ENCODE peak calls at places on chromosome 6, in seven cellular contexts. C is cardiac muscle cell, F is aorta, O is psoas muscle, S is RWPE1, J is left ventricle myocardium inferior, I is transverse colon. H is an unnamed sample.

GRCh38 chr6:16391451-16391912 is 153.1 kb downstream of the GMPR start:
- DNase-seq in C (no peak), F (no peak), O (no peak), S (no peak), J (no peak), I (no peak), H (no peak)

GRCh38 chr6:12033770-12034169 is 21.7 kb downstream of the HIVEP1 start:
- DNase-seq in C (no peak), F (no peak), O (no peak), S (peak; percentile 62), J (no peak), I (no peak), H (no peak)

GRCh38 chr6:160170018-160170680 is 48.5 kb downstream of the SLC22A1 start:
- DNase-seq in C (no peak), F (no peak), O (no peak), S (no peak), J (no peak), I (no peak), H (no peak)

GRCh38 chr6:7496266-7496875 is 45.1 kb upstream of the DSP start:
- DNase-seq in C (peak; percentile 47), F (no peak), O (no peak), S (no peak), J (peak; percentile 23), I (no peak), H (no peak)

GRCh38 chr6:148874698-148875293 is 128.0 kb downstream of the UST start:
- DNase-seq in C (peak; percentile 90), F (no peak), O (no peak), S (peak; percentile 47), J (peak; percentile 25), I (no peak), H (no peak)

GRCh38 chr6:36414481-36414880 is 27.0 kb upstream of the ETV7 start:
- DNase-seq in C (no peak), F (no peak), O (no peak), S (no peak), J (no peak), I (no peak), H (no peak)

GRCh38 chr6:5998741-5999687 is 7.7 kb downstream of the NRN1 start:
- DNase-seq in C (peak; percentile 32), F (no peak), O (no peak), S (no peak), J (peak; percentile 56), I (no peak), H (no peak)

GRCh38 chr6:123402052-123402451 is 234.7 kb downstream of the TRDN start:
- DNase-seq in C (no peak), F (no peak), O (no peak), S (no peak), J (no peak), I (no peak), H (no peak)

GRCh38 chr6:17389274-17389847 is 4.0 kb upstream of the CAP2 start:
- DNase-seq in C (no peak), F (no peak), O (no peak), S (peak; percentile 65), J (no peak), I (no peak), H (no peak)

GRCh38 chr6:13462380-13463326 is 24.7 kb downstream of the GFOD1 start:
- DNase-seq in C (no peak), F (no peak), O (no peak), S (no peak), J (no peak), I (no peak), H (no peak)

GRCh38 chr6:75880305-75880704 is 131.3 kb downstream of the MYO6 start:
- DNase-seq in C (no peak), F (no peak), O (no peak), S (no peak), J (no peak), I (no peak), H (no peak)

GRCh38 chr6:85464260-85464644 is 14.4 kb downstream of the NT5E start:
- DNase-seq in C (no peak), F (peak; percentile 79), O (peak; percentile 22), S (peak; percentile 85), J (no peak), I (no peak), H (no peak)

GRCh38 chr6:156109713-156110112 is 654.1 kb upstream of the NOX3 start:
- DNase-seq in C (no peak), F (no peak), O (no peak), S (no peak), J (no peak), I (no peak), H (no peak)

GRCh38 chr6:131565041-131565440 is 8.0 kb upstream of the ARG1 start:
- DNase-seq in C (no peak), F (no peak), O (no peak), S (no peak), J (no peak), I (no peak), H (no peak)

GRCh38 chr6:17503051-17503450 is 97.1 kb upstream of the FAM8A1 start:
- DNase-seq in C (no peak), F (no peak), O (no peak), S (no peak), J (no peak), I (no peak), H (no peak)

GRCh38 chr6:154925130-154925529 is 70.0 kb upstream of the TIAM2 start:
- DNase-seq in C (no peak), F (no peak), O (no peak), S (no peak), J (no peak), I (no peak), H (no peak)

GRCh38 chr6:106702451-106703110 is 73.2 kb downstream of the QRSL1 start:
- DNase-seq in C (no peak), F (no peak), O (no peak), S (no peak), J (no peak), I (peak; percentile 20), H (no peak)

GRCh38 chr6:144535630-144536029 is 250.5 kb downstream of the UTRN start:
- DNase-seq in C (no peak), F (no peak), O (no peak), S (no peak), J (no peak), I (no peak), H (no peak)

GRCh38 chr6:139944131-139944530 is 569.7 kb upstream of the CITED2 start:
- DNase-seq in C (no peak), F (no peak), O (no peak), S (no peak), J (no peak), I (no peak), H (no peak)

GRCh38 chr6:82744286-82745015 is 321.2 kb downstream of the UBE3D start:
- DNase-seq in C (no peak), F (no peak), O (no peak), S (no peak), J (no peak), I (no peak), H (no peak)

GRCh38 chr6:6998194-6998569 is 109.6 kb upstream of the RREB1 start:
- DNase-seq in C (no peak), F (no peak), O (peak; percentile 37), S (no peak), J (no peak), I (no peak), H (no peak)

GRCh38 chr6:133978896-133979240 is 25.8 kb downstream of the TBPL1 start:
- DNase-seq in C (no peak), F (no peak), O (no peak), S (no peak), J (no peak), I (no peak), H (no peak)

GRCh38 chr6:166046232-166046631 is 121.4 kb downstream of the TBXT start:
- DNase-seq in C (no peak), F (no peak), O (no peak), S (peak; percentile 56), J (no peak), I (no peak), H (no peak)

GRCh38 chr6:52788478-52788877 is 15.1 kb downstream of the GSTA1 start:
- DNase-seq in C (no peak), F (no peak), O (no peak), S (no peak), J (no peak), I (no peak), H (no peak)
- H3K27ac ChIP-seq in C (no peak overlapping the region), F (no peak overlapping the region), O (no peak overlapping the region), S (no peak overlapping the region), J (no peak overlapping the region), I (no peak overlapping the region), H (no peak overlapping the region)

GRCh38 chr6:159117031-159117430 is 52.2 kb upstream of the FNDC1 start:
- DNase-seq in C (no peak), F (no peak), O (peak; percentile 36), S (no peak), J (no peak), I (no peak), H (no peak)
- H3K27ac ChIP-seq in C (no peak overlapping the region), F (no peak overlapping the region), O (peak overlapping the region; percentile 75), S (no peak overlapping the region), J (peak overlapping the region; percentile 17), I (peak overlapping the region; percentile 42), H (no peak overlapping the region)

DNA sequence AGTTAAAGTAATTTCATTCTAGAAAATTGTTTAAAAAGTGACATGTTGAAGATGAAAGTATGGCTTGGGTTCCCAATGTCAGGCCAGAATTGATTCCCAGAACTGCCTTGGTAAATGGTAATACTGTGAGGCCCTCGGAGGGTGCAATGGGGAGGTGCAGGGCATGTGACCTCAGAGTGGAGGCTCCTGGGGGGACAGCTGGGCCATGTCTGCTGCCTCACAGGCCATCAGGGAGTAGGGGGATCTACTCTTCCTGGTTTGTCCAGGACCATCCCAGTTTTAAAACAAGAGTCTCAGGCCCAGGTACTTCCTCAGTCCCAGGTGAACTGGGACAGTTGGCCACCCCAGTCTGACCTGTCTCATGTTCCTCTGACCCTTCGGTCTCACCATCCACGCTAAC is 55.3 kb upstream of the SNX9 start:
- DNase-seq in C (no peak), F (no peak), O (no peak), S (no peak), J (no peak), I (no peak), H (no peak)
- H3K27ac ChIP-seq in C (no peak overlapping the region), F (no peak overlapping the region), O (no peak overlapping the region), S (no peak overlapping the region), J (peak overlapping the region; percentile 44), I (peak overlapping the region; percentile 48), H (peak overlapping the region; percentile 61)

GRCh38 chr6:157537518-157537917 is 156.5 kb downstream of the ZDHHC14 start:
- DNase-seq in C (no peak), F (no peak), O (no peak), S (no peak), J (no peak), I (no peak), H (no peak)

GRCh38 chr6:157539900-157540752 is 159.1 kb downstream of the ZDHHC14 start:
- DNase-seq in C (no peak), F (no peak), O (no peak), S (no peak), J (no peak), I (peak; percentile 55), H (no peak)

GRCh38 chr6:157538163-157538562 is 157.2 kb downstream of the ZDHHC14 start:
- DNase-seq in C (no peak), F (no peak), O (no peak), S (no peak), J (no peak), I (no peak), H (no peak)

GRCh38 chr6:157539421-157539822 is 158.4 kb downstream of the ZDHHC14 start:
- DNase-seq in C (no peak), F (no peak), O (no peak), S (no peak), J (no peak), I (no peak), H (no peak)

DNA sequence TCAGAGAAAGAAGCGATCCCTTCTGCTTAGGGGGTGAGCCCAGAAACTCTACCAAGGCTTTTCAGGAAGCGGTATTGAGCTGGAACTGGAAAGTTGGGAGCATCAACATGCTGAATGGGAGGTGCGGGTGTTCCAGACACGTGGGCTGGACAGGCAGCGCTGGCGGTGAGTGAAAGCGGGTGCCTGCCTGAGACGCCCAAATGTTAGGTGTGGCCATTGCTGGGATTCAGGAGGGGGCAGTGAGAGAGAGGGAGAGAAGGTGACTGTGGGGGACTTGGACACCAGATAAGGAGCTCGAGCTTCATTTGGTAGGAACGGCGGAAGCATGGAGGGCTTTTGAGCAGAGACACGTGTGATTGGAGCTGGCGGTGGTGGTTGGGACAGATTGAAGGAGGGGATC is 157.7 kb downstream of the ZDHHC14 start:
- DNase-seq in C (no peak), F (no peak), O (no peak), S (no peak), J (no peak), I (no peak), H (no peak)
- H3K27ac ChIP-seq in C (no peak overlapping the region), F (no peak overlapping the region), O (no peak overlapping the region), S (no peak overlapping the region), J (no peak overlapping the region), I (no peak overlapping the region), H (no peak overlapping the region)